ENCODE peak calls at places on chromosomes 13 and 19, in five cellular contexts. C, M, D, V and X are unnamed samples.

GRCh38 chr19:41997121-41997850 is 3.3 kb upstream of the ATP1A3 start:
- DNase-seq in M (no peak), C (no peak), V (peak), D (no peak), X (peak)

GRCh38 chr19:48814895-48815294 is 4.1 kb upstream of the BCAT2 start:
- DNase-seq in M (no peak), D (no peak), V (no peak), C (no peak), X (no peak)

GRCh38 chr19:40223135-40223822 is 3.2 kb downstream of the CCNP start:
- DNase-seq in D (no peak), C (no peak), V (peak), M (no peak), X (no peak)

GRCh38 chr13:94261163-94261562 is 218.3 kb downstream of the DCT start:
- DNase-seq in C (no peak), V (no peak), D (no peak), M (no peak), X (no peak)

GRCh38 chr13:111476197-111476596 is 155.8 kb downstream of the TEX29 start:
- DNase-seq in M (no peak), V (no peak), D (no peak), C (no peak), X (no peak)

GRCh38 chr19:38409631-38410133 is 6.8 kb downstream of the FAM98C start:
- DNase-seq in D (no peak), M (no peak), C (no peak), V (no peak), X (no peak)

GRCh38 chr13:42836930-42837329 is 55.5 kb downstream of the FAM216B start:
- DNase-seq in D (peak), C (no peak), M (no peak), V (no peak), X (no peak)

GRCh38 chr19:38032151-38032550 is 125.1 kb downstream of the SIPA1L3 start:
- DNase-seq in C (no peak), V (no peak), M (no peak), D (no peak), X (no peak)

GRCh38 chr19:10517361-10517759 is at the start of gene S1PR5:
- DNase-seq in M (no peak), D (no peak), V (no peak), C (peak), X (no peak)

GRCh38 chr13:47455581-47455980 is 545.5 kb downstream of the SUCLA2 start:
- DNase-seq in M (no peak), D (no peak), V (no peak), C (no peak), X (no peak)

GRCh38 chr13:45297456-45298205 is 43.4 kb downstream of the TPT1 start:
- DNase-seq in V (no peak), D (no peak), M (no peak), C (no peak), X (no peak)

GRCh38 chr19:46350029-46350757 is 3.3 kb downstream of the PPP5C start:
- DNase-seq in D (no peak), V (no peak), C (no peak), M (no peak), X (no peak)

GRCh38 chr19:17966497-17967257 is at the start of gene KCNN1:
- DNase-seq in M (no peak), V (no peak), C (no peak), D (no peak), X (no peak)

GRCh38 chr13:106276876-106277275 is 258.6 kb downstream of the EFNB2 start:
- DNase-seq in C (no peak), V (no peak), M (no peak), D (peak), X (no peak)

GRCh38 chr19:8363803-8364771 is at the start of gene ANGPTL4:
- DNase-seq in M (peak), V (peak), D (peak), C (no peak), X (peak)

GRCh38 chr19:7595466-7596133 is at the start of gene CAMSAP3:
- DNase-seq in C (peak), M (no peak), V (peak), D (no peak), X (peak)

GRCh38 chr13:47679391-47679790 is 321.7 kb downstream of the SUCLA2 start:
- DNase-seq in M (no peak), V (no peak), D (peak), C (no peak), X (no peak)

GRCh38 chr13:21673592-21674270 is 2.9 kb downstream of the FGF9 start:
- DNase-seq in M (no peak), D (no peak), V (peak), C (no peak), X (no peak)

GRCh38 chr13:40016953-40017660 is 361.6 kb downstream of the COG6 start:
- DNase-seq in C (no peak), V (no peak), M (no peak), D (no peak), X (no peak)

GRCh38 chr19:18144906-18145305 is 8.1 kb upstream of the PIK3R2 start:
- DNase-seq in D (no peak), V (no peak), C (no peak), M (no peak), X (no peak)

GRCh38 chr13:24264976-24265375 is 44.4 kb upstream of the C1QTNF9 start:
- DNase-seq in C (no peak), M (no peak), D (peak), V (peak), X (peak)

GRCh38 chr13:113049521-113049941 is 56.1 kb upstream of the F7 start:
- DNase-seq in C (no peak), D (no peak), M (no peak), V (no peak), X (no peak)

GRCh38 chr13:107025991-107026390 is 458.1 kb upstream of the ARGLU1 start:
- DNase-seq in V (no peak), D (peak), C (no peak), M (no peak), X (no peak)

GRCh38 chr13:46134961-46135522 is 30.2 kb upstream of the CPB2 start:
- DNase-seq in V (no peak), C (peak), D (peak), M (no peak), X (no peak)

GRCh38 chr19:46017874-46018675 is 4.8 kb downstream of the PGLYRP1 start:
- DNase-seq in M (no peak), C (no peak), V (no peak), D (no peak), X (no peak)

GRCh38 chr13:76833465-76833864 is 52.7 kb downstream of the KCTD12 start:
- DNase-seq in V (no peak), C (no peak), M (no peak), D (no peak), X (no peak)

GRCh38 chr19:9836021-9836420 is 903 bp downstream of the PIN1 start:
- DNase-seq in D (no peak), C (no peak), M (no peak), V (no peak), X (no peak)

GRCh38 chr19:19562665-19563347 is 24.7 kb downstream of the CILP2 start:
- DNase-seq in M (no peak), D (no peak), C (no peak), V (peak), X (no peak)

GRCh38 chr19:28934626-28935025 is 278.3 kb downstream of the UQCRFS1 start:
- DNase-seq in M (peak), D (no peak), C (no peak), V (no peak), X (no peak)

GRCh38 chr13:103164239-103164638 is 98.0 kb upstream of the SLC10A2 start:
- DNase-seq in M (no peak), D (peak), V (no peak), C (peak), X (no peak)

GRCh38 chr19:13051581-13052165 is 51.0 kb downstream of the LYL1 start:
- DNase-seq in D (peak), V (peak), M (no peak), C (peak), X (peak)

GRCh38 chr13:62234780-62235530 is 819.3 kb upstream of the PCDH20 start:
- DNase-seq in M (no peak), V (no peak), D (no peak), C (no peak), X (no peak)

GRCh38 chr13:24502567-24503375 is 9.8 kb downstream of the PARP4 start:
- DNase-seq in M (no peak), D (peak), C (no peak), V (no peak), X (no peak)

GRCh38 chr19:6587998-6588507 is 2.9 kb downstream of the CD70 start:
- DNase-seq in V (no peak), M (no peak), D (no peak), C (no peak), X (no peak)

GRCh38 chr13:109776575-109776974 is 9.8 kb downstream of the IRS2 start:
- DNase-seq in C (no peak), M (no peak), D (no peak), V (no peak), X (no peak)

GRCh38 chr19:56814656-56815055 is 25.9 kb downstream of the PEG3 start:
- DNase-seq in M (no peak), V (no peak), D (no peak), C (no peak), X (no peak)

GRCh38 chr19:54916822-54917221 is 10.9 kb downstream of the NCR1 start:
- DNase-seq in D (no peak), C (no peak), M (no peak), V (no peak), X (no peak)

GRCh38 chr19:16627194-16627927 is 643 bp downstream of the MED26 start:
- DNase-seq in V (no peak), M (no peak), D (no peak), C (no peak), X (no peak)